ENCODE peak calls at places on chromosomes 11 and 22, in ten cellular contexts. T, R, U, F, D, W, I, O, X and M are unnamed samples.

GRCh38 chr11:118349475-118349874 is 5.3 kb downstream of the CD3G start:
- DNase-seq in O (no peak), W (no peak), D (no peak), I (no peak), U (no peak), T (no peak), R (no peak), X (no peak), F (no peak), M (no peak)

GRCh38 chr11:105861225-105861624 is 160.8 kb downstream of the MSANTD4 start:
- DNase-seq in X (peak), I (no peak), W (no peak), R (no peak), F (no peak), U (no peak), D (no peak), T (no peak), O (no peak), M (no peak)

GRCh38 chr11:80899381-80899780 is 1458.6 kb upstream of the TENM4 start:
- DNase-seq in D (peak), I (no peak), R (no peak), U (no peak), O (no peak), T (no peak), F (no peak), W (peak), X (no peak), M (no peak)

GRCh38 chr22:28146401-28147304 is 227.6 kb upstream of the PITPNB start:
- DNase-seq in W (peak), I (no peak), U (no peak), O (no peak), D (peak), X (no peak), R (no peak), F (no peak), T (no peak), M (no peak)

GRCh38 chr11:77381749-77382693 is 80.5 kb upstream of the GDPD4 start:
- DNase-seq in U (no peak), T (no peak), O (no peak), X (no peak), R (no peak), F (no peak), W (peak), I (no peak), D (peak), M (no peak)

GRCh38 chr11:130772266-130773227 is 143.7 kb downstream of the SNX19 start:
- DNase-seq in I (no peak), X (no peak), R (no peak), F (no peak), U (no peak), D (peak), O (no peak), T (no peak), W (peak), M (peak)

GRCh38 chr11:96607890-96608558 is 218.2 kb downstream of the JRKL start:
- DNase-seq in X (no peak), I (no peak), U (no peak), O (no peak), T (no peak), F (no peak), D (no peak), R (peak), W (no peak), M (no peak)

GRCh38 chr11:79390923-79391322 is 49.9 kb downstream of the TENM4 start:
- DNase-seq in X (no peak), R (no peak), T (peak), O (no peak), D (peak), I (no peak), W (peak), U (no peak), F (no peak), M (no peak)

GRCh38 chr11:62612366-62613274 is at the start of the genes EML3 and ROM1:
- DNase-seq in F (peak), I (peak), O (peak), U (peak), W (peak), X (peak), T (peak), R (no peak), D (peak), M (peak)

GRCh38 chr11:62611705-62612365 is 740 bp downstream of the EML3 start:
- DNase-seq in W (peak), U (peak), I (no peak), O (peak), D (peak), R (no peak), T (peak), F (peak), X (no peak), M (peak)

GRCh38 chr11:62610814-62611704 is 1.5 kb downstream of the EML3 start:
- DNase-seq in R (no peak), W (no peak), T (no peak), O (no peak), X (no peak), F (peak), I (no peak), U (no peak), D (no peak), M (no peak)

GRCh38 chr11:62608776-62609175 is 3.8 kb downstream of the EML3 start:
- DNase-seq in F (no peak), T (no peak), U (no peak), O (no peak), X (no peak), R (no peak), I (no peak), D (no peak), W (no peak), M (no peak)

DNA sequence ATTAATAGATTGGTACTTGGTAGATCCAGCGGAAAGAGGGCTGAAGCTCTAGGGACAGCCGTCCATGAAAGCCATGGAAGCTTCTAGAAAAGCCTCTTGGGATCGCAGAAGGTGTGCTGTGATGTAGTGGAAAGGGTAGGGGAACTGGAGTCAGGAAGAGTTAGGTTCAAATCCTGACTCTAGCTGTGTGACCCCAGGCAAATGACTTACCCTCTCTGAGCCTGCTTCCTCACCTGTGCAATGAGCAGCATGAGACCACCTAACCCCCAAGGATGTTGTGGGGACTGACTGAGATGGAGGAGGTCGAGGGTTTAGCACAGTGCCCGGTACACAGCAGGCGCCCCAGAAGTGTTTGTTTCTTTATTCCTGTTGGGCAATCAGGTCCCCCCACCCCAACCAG is 2.2 kb downstream of the EML3 start:
- DNase-seq in O (no peak), X (no peak), I (no peak), R (no peak), U (no peak), T (no peak), W (no peak), D (no peak), F (no peak), M (no peak)
- H3K4me3 ChIP-seq in O (no peak), X (no peak), I (no peak), R (no peak), U (no peak), T (no peak), W (no peak), D (no peak), F (no peak), M (no peak)

GRCh38 chr11:113982306-113982705 is 7.4 kb downstream of the HTR3A start:
- DNase-seq in D (no peak), O (no peak), X (no peak), F (no peak), U (no peak), W (no peak), T (no peak), R (no peak), I (no peak), M (no peak)

GRCh38 chr11:113986351-113987140 is 11.6 kb downstream of the HTR3A start:
- DNase-seq in X (no peak), T (no peak), R (no peak), W (no peak), U (no peak), F (no peak), O (no peak), I (no peak), D (no peak), M (no peak)

GRCh38 chr11:113985906-113986305 is 11.0 kb downstream of the HTR3A start:
- DNase-seq in W (no peak), D (no peak), R (no peak), O (no peak), F (no peak), U (no peak), T (no peak), X (no peak), I (no peak), M (no peak)

GRCh38 chr11:113989381-113989780 is 14.5 kb downstream of the HTR3A start:
- DNase-seq in I (no peak), D (no peak), U (no peak), W (no peak), X (no peak), F (no peak), T (no peak), O (no peak), R (no peak), M (no peak)

GRCh38 chr11:113984781-113985180 is 9.9 kb downstream of the HTR3A start:
- DNase-seq in T (no peak), W (no peak), X (no peak), O (no peak), F (no peak), D (no peak), U (no peak), R (no peak), I (no peak), M (no peak)
- H3K4me3 ChIP-seq in T (no peak), W (no peak), X (no peak), O (no peak), F (no peak), D (no peak), U (no peak), R (no peak), I (no peak), M (no peak)

GRCh38 chr11:65559535-65559934 is 1.4 kb upstream of the LTBP3 start:
- DNase-seq in X (no peak), I (no peak), F (no peak), U (no peak), W (no peak), D (no peak), R (no peak), O (no peak), T (no peak), M (no peak)
- H3K4me3 ChIP-seq in X (no peak), I (peak), F (no peak), U (no peak), W (no peak), D (no peak), R (no peak), O (no peak), T (no peak), M (no peak)

GRCh38 chr22:19360862-19361261 is 69.3 kb upstream of the CLTCL1 start:
- DNase-seq in U (no peak), X (no peak), R (no peak), I (no peak), W (no peak), F (no peak), O (no peak), T (no peak), D (no peak), M (peak)
- H3K4me3 ChIP-seq in U (no peak), X (no peak), R (no peak), I (no peak), W (no peak), F (no peak), O (no peak), T (no peak), D (no peak), M (no peak)

GRCh38 chr11:65646921-65647701 is 9.2 kb downstream of the SIPA1 start:
- DNase-seq in T (peak), D (no peak), X (no peak), U (no peak), R (no peak), W (no peak), I (no peak), F (peak), O (no peak), M (peak)
- H3K4me3 ChIP-seq in T (peak), D (no peak), X (peak), U (peak), R (peak), W (peak), I (peak), F (no peak), O (peak), M (no peak)

DNA sequence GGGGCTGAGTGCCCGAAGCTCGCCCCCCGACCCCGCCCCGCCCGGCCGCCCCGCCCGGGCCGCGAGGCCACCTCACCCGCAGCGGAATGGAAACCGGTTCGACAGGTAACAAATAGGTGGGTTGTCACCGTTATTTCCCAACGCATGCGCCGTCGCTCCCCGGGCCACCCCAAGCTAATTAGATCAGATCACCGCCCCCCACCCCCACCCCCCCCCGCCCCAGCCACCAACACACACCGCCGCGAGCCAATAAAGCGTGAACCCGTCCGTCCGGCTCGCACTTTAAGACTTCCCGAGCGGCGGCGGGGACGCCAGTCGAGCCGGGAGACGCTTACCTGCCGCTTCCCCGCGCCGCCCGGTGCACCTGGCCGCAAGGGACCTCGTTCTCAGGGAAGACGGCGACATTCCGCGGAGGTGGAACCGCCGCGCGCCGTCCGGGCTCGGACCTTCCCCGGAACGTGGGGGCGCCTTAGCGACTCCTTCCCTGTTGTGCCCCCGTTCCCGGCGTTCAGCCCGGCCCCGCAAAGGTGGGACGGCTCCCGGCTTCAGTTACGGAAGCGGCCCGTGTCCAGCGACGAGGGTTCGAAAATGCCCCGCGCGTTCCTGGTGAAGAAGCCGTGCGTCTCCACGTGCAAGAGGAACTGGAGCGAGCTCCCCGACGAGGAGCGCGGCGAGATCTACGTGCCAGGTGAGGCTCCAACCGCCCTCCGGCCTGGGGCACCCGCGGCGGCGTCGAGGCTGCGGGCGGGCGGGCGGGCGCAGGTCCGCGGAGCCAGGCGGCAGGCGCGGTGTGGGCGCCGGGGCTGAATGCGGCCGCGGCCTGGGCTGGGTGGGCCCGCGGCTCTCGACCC is at the start of gene OVOL1:
- DNase-seq in T (peak), U (peak), O (peak), F (peak), W (no peak), D (no peak), R (no peak), X (no peak), I (no peak), M (no peak)
- H3K4me3 ChIP-seq in T (peak), U (peak), O (no peak), F (peak), W (no peak), D (no peak), R (peak), X (peak), I (peak), M (no peak)

DNA sequence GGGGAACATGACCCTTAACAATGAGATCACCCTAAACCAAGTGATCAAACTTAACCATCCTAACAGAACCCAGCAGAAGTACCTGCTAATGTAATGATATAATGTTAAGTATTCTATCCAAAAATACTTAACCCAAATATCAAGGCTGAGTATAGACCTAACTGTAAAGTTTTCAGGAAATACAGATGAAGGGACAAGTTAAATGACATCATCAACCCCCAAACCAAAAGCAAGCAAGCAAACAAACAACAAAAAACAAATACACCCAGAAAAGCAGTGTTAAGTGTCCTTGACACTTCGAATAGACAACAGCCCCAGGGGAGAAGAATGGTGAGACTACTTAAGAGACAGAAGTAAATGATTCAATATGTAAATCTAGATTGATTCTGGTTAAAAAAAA is 2.7 kb downstream of the CSTF3 start:
- DNase-seq in X (no peak), W (no peak), T (no peak), R (no peak), I (no peak), U (no peak), O (no peak), D (no peak), F (no peak), M (no peak)
- H3K4me3 ChIP-seq in X (peak), W (no peak), T (peak), R (no peak), I (no peak), U (no peak), O (no peak), D (no peak), F (no peak), M (no peak)

DNA sequence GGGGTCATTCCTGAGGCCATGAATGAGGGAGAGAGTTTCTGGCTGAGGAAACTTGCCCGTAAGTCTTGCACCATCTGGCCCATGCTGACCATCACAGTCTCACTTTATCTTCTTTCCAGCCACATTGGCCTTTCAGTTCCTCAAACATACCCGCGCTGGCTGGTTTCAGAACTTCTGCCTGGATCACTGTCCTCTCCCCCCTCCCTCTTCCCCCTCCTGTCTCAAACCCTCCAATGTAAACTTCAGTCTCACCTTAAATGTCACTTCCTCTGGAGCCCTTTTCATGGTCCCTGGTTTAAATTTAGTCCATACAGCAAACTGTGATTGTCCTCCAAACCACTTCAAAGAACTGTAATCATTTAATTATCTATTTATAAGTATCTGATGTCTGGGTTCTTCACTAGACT is 3.7 kb upstream of the TMEM109 start:
- DNase-seq in F (no peak), W (no peak), R (no peak), I (no peak), T (no peak), U (peak), D (no peak), O (no peak), X (no peak), M (no peak)
- H3K4me3 ChIP-seq in F (no peak), W (no peak), R (no peak), I (no peak), T (no peak), U (no peak), D (no peak), O (no peak), X (no peak), M (no peak)

GRCh38 chr11:68214173-68215086 is 1.3 kb upstream of the KMT5B start:
- DNase-seq in U (peak), X (peak), T (peak), R (no peak), W (no peak), D (no peak), I (no peak), F (peak), O (no peak), M (peak)

GRCh38 chr11:68216171-68216938 is 3.3 kb upstream of the KMT5B start:
- DNase-seq in R (no peak), X (no peak), U (peak), I (no peak), O (no peak), D (no peak), T (peak), F (peak), W (no peak), M (no peak)

GRCh38 chr11:68213555-68214172 is 568 bp upstream of the KMT5B start:
- DNase-seq in W (peak), U (peak), X (peak), I (peak), D (peak), F (peak), T (peak), O (peak), R (no peak), M (peak)

GRCh38 chr11:68215524-68216170 is 2.6 kb upstream of the KMT5B start:
- DNase-seq in O (no peak), D (no peak), R (no peak), F (no peak), W (no peak), I (no peak), T (no peak), U (no peak), X (no peak), M (no peak)

GRCh38 chr11:68215087-68215445 is 2.0 kb upstream of the KMT5B start:
- DNase-seq in T (no peak), U (no peak), X (no peak), O (no peak), W (no peak), F (no peak), D (no peak), R (no peak), I (no peak), M (peak)
- H3K4me3 ChIP-seq in T (no peak), U (no peak), X (no peak), O (no peak), W (no peak), F (no peak), D (no peak), R (no peak), I (no peak), M (no peak)

GRCh38 chr11:66616379-66617147 is at the start of gene RBM14:
- DNase-seq in R (peak), I (peak), F (peak), T (peak), D (peak), X (peak), O (peak), U (peak), W (peak), M (peak)

GRCh38 chr11:66624450-66624849 is 8.0 kb downstream of the RBM14 start:
- DNase-seq in R (no peak), I (no peak), T (peak), U (no peak), O (no peak), X (no peak), W (no peak), D (no peak), F (no peak), M (no peak)

GRCh38 chr11:66617148-66617814 is 851 bp downstream of the RBM14 start:
- DNase-seq in D (no peak), W (peak), X (peak), F (no peak), R (no peak), U (peak), T (peak), O (no peak), I (peak), M (peak)

GRCh38 chr11:66614073-66614472 is 2.4 kb upstream of the RBM14 start:
- DNase-seq in I (no peak), U (no peak), D (no peak), O (no peak), T (no peak), W (no peak), X (no peak), R (no peak), F (no peak), M (no peak)

DNA sequence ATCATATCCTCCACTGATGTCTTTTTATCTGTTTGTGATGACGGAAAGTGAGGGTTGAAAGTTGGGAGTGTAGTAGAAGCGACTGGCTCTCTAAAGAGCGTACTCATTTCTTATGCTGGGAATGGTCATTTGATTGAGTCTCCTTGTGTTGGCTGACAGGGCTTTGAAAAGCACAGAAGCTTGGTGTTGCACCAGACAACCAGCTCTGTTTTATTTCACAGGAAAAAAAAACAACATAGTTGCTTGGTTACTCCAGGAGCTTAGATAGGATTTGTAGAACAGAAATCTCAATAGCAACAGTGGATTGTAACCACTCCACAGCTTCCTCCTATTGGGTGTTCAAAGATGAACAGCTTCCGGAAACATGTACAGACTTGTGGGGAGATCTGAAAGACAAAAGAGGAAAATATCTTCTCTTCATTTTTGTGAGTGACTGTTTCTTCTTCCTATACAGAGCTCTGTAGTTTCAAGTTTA is 2.7 kb downstream of the RBM14 start:
- DNase-seq in O (no peak), D (peak), F (no peak), R (no peak), I (no peak), W (peak), X (peak), U (no peak), T (no peak), M (no peak)
- H3K4me3 ChIP-seq in O (no peak), D (peak), F (peak), R (no peak), I (peak), W (peak), X (peak), U (peak), T (peak), M (no peak)